ENCODE peak calls at places on chromosomes 7 and 10, in seven cellular contexts. K is hepatocyte; V is SJSA1; G is CD8-positive, alpha-beta memory T cell; E is breast epithelium; S is body of pancreas; Y is neuronal stem cell. U is an unnamed sample. For H3K4me1, the result is how much of the 10 kb centered on the place peaks cover.

GRCh38 chr7:55099086-55099831 is 80.4 kb downstream of the EGFR start:
- DNase-seq in K (no peak), V (no peak), G (no peak), E (no peak), S (no peak), Y (no peak), U (peak)

GRCh38 chr7:38160003-38160571 is 18.0 kb upstream of the STARD3NL start:
- DNase-seq in K (peak), V (no peak), G (no peak), E (no peak), S (no peak), Y (no peak), U (peak)

GRCh38 chr10:87685832-87686589 is 26.3 kb downstream of the PAPSS2 start:
- DNase-seq in K (no peak), V (no peak), G (no peak), E (no peak), S (no peak), Y (no peak), U (no peak)

GRCh38 chr10:132637477-132638129 is 100.0 kb downstream of the INPP5A start:
- DNase-seq in K (peak), V (peak), G (peak), E (no peak), S (peak), Y (peak), U (peak)

GRCh38 chr7:4665661-4666060 is 16.4 kb upstream of the FOXK1 start:
- DNase-seq in K (no peak), V (peak), G (no peak), E (no peak), S (no peak), Y (no peak), U (no peak)

GRCh38 chr10:116891208-116891607 is 41.9 kb downstream of the ENO4 start:
- DNase-seq in K (peak), V (peak), G (no peak), E (no peak), S (no peak), Y (no peak), U (peak)

GRCh38 chr7:132318338-132319318 is 257.6 kb downstream of the PLXNA4 start:
- DNase-seq in K (peak), V (peak), G (peak), E (peak), S (peak), Y (peak), U (peak)

GRCh38 chr10:125004571-125005311 is 62.8 kb downstream of the ZRANB1 start:
- DNase-seq in K (no peak), V (no peak), G (no peak), E (peak), S (peak), Y (no peak), U (no peak)

GRCh38 chr10:8058274-8059111 is 4.0 kb downstream of the GATA3 start:
- DNase-seq in K (no peak), V (no peak), G (peak), E (no peak), S (no peak), Y (no peak), U (no peak)

GRCh38 chr10:986881-987634 is 1.2 kb upstream of the GTPBP4 start:
- DNase-seq in K (no peak), V (peak), G (no peak), E (no peak), S (no peak), Y (no peak), U (no peak)

GRCh38 chr10:2915412-2915811 is 151.9 kb upstream of the PFKP start:
- DNase-seq in K (no peak), V (no peak), G (no peak), E (no peak), S (no peak), Y (no peak), U (no peak)

GRCh38 chr7:90597527-90597871 is 1.4 kb downstream of the CDK14 start:
- DNase-seq in K (no peak), V (no peak), G (no peak), E (no peak), S (no peak), Y (no peak), U (no peak)

GRCh38 chr7:33794959-33795358 is 110.4 kb upstream of the BMPER start:
- DNase-seq in K (no peak), V (no peak), G (no peak), E (no peak), S (no peak), Y (no peak), U (no peak)

GRCh38 chr10:103884681-103885139 is 29.3 kb upstream of the SH3PXD2A start:
- DNase-seq in K (peak), V (peak), G (no peak), E (no peak), S (peak), Y (peak), U (peak)

GRCh38 chr7:105336009-105336408 is 52.7 kb downstream of the SRPK2 start:
- DNase-seq in K (no peak), V (no peak), G (no peak), E (no peak), S (no peak), Y (no peak), U (no peak)

GRCh38 chr10:131701131-131701947 is 199.5 kb upstream of the PPP2R2D start:
- DNase-seq in K (no peak), V (no peak), G (no peak), E (no peak), S (peak), Y (no peak), U (no peak)

GRCh38 chr7:20393021-20394015 is 62.6 kb downstream of the ITGB8 start:
- DNase-seq in K (peak), V (no peak), G (no peak), E (no peak), S (no peak), Y (no peak), U (no peak)

GRCh38 chr7:18361756-18362155 is 133.8 kb upstream of the HDAC9 start:
- DNase-seq in K (peak), V (no peak), G (no peak), E (no peak), S (peak), Y (no peak), U (no peak)

GRCh38 chr10:53153831-53154230 is 381.2 kb upstream of the MBL2 start:
- DNase-seq in K (no peak), V (no peak), G (no peak), E (no peak), S (no peak), Y (no peak), U (no peak)

GRCh38 chr10:89153086-89153485 is 54.0 kb downstream of the CH25H start:
- DNase-seq in K (no peak), V (no peak), G (no peak), E (no peak), S (no peak), Y (no peak), U (no peak)

GRCh38 chr10:121154846-121155245 is 303.7 kb downstream of the WDR11 start:
- DNase-seq in K (peak), V (peak), G (no peak), E (peak), S (no peak), Y (no peak), U (peak)

GRCh38 chr10:21944727-21945386 is 58.7 kb downstream of the DNAJC1 start:
- DNase-seq in K (no peak), V (no peak), G (no peak), E (no peak), S (no peak), Y (no peak), U (no peak)
- H3K4me1 ChIP-seq in K (under half), V (under half), G (under half), E (under half), S (under half), Y (under half), U (under half)

GRCh38 chr7:2953099-2953498 is 90.6 kb downstream of the CARD11 start:
- DNase-seq in K (no peak), V (no peak), G (no peak), E (no peak), S (no peak), Y (no peak), U (no peak)
- H3K4me1 ChIP-seq in K (under half), V (under half), G (under half), E (under half), S (under half), Y (under half), U (under half)

GRCh38 chr7:49776994-49777393 is 3.6 kb downstream of the VWC2 start:
- DNase-seq in K (no peak), V (no peak), G (no peak), E (no peak), S (no peak), Y (no peak), U (peak)

GRCh38 chr7:49781996-49782395 is 8.6 kb downstream of the VWC2 start:
- DNase-seq in K (no peak), V (no peak), G (no peak), E (no peak), S (no peak), Y (no peak), U (no peak)

GRCh38 chr7:49778731-49779270 is 5.4 kb downstream of the VWC2 start:
- DNase-seq in K (no peak), V (no peak), G (no peak), E (no peak), S (no peak), Y (no peak), U (no peak)

GRCh38 chr7:49783446-49783845 is 10.0 kb downstream of the VWC2 start:
- DNase-seq in K (no peak), V (no peak), G (no peak), E (no peak), S (no peak), Y (no peak), U (no peak)

DNA sequence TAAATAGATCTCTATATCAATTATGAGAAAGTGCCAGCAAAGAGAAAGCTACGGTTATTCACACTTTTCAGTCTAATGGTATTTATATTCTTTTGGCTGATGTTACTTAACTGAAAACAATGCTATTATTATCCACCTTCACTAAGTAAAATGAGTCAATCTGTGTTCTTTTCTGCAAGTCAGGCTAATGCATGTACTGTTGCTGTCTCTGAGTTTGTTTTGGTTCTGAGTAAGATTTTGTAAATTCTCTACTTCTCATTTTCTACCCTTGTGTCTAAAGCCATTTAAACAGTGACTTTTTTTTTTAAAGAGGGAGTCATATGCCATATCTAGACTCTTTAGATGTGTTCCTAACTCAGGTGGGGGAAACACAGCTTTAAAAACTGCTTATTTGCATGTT is 7.5 kb downstream of the VWC2 start:
- DNase-seq in K (no peak), V (no peak), G (no peak), E (no peak), S (no peak), Y (no peak), U (no peak)
- H3K4me1 ChIP-seq in K (under half), V (under half), G (under half), E (under half), S (under half), Y (under half), U (under half)

DNA sequence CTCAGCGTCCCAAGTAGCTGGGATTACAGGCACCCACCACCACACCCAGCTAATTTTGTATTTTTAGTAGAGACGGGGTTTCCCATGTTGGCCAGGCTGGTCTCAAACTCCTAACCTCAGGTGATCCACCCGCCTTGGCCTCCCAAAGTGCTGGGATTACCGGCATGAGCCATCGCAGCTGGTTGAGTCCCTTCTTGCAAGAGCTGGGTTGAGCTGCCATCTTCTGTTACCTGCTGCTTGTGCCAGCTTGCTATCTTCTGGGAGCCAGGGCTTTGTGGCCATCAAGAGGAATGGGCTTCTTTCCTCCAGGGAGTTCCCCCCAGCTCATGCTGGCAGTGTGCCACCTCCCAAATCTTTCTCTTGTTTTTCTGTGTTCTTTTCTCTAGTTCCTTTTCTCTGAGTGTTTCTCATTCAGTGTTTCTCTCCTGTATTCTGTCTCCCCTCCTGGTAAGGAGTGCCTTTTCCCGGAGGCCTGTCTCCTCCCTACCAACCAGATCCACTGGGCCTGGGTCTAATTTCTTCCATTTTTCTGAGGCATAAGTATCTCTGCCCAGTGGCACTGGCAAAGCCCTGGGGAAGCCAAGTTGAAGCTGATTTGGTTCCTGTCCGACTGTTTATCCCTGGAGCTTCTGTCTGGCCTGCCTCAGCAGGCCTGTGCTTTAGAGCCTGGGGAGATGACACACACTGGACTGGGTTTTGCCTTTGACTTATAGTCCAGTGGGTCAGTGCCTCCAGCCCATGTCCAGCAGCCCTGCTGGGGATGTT is 3.7 kb downstream of the DBNL start:
- DNase-seq in K (no peak), V (no peak), G (no peak), E (no peak), S (no peak), Y (no peak), U (no peak)
- H3K4me1 ChIP-seq in K (under half), V (under half), G (half or more), E (under half), S (under half), Y (under half), U (under half)

DNA sequence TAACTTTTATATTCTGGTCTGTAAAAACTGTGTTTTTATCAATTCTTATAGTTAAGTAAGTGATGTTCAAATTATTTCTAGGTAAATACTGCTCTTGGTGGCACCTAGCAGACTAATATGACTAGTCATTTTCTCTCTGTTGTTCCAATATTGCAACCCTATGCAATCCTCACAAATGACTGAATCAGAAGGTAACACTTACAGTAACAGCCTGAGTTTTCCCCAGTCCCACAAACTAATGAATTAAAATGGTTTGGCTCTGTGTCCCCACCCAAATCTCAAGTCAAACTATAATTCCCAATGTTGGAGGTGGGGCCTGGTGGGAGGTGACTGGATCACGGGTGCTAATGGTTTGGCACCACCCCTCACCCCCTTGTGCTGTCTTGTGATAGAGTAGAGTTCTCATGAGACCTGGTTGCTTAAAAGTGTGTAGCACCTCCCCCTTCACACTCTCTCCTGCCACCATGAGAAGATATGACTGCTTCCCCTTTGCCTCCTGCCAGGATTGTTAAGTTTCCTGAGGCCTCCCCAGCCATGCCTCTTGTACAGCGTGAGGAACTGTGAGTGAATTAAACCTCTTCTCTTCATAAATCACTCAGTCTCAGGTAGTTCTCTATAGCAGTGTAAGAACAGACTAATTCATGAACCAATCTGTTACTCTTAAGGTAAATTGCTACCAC is 43.5 kb downstream of the MTPN start:
- DNase-seq in K (no peak), V (no peak), G (no peak), E (no peak), S (no peak), Y (no peak), U (no peak)
- H3K4me1 ChIP-seq in K (under half), V (under half), G (under half), E (under half), S (under half), Y (under half), U (under half)

GRCh38 chr10:43964486-43964885 is 315.8 kb upstream of the ZNF32 start:
- DNase-seq in K (no peak), V (no peak), G (no peak), E (no peak), S (no peak), Y (no peak), U (no peak)
- H3K4me1 ChIP-seq in K (under half), V (under half), G (under half), E (under half), S (under half), Y (under half), U (under half)

DNA sequence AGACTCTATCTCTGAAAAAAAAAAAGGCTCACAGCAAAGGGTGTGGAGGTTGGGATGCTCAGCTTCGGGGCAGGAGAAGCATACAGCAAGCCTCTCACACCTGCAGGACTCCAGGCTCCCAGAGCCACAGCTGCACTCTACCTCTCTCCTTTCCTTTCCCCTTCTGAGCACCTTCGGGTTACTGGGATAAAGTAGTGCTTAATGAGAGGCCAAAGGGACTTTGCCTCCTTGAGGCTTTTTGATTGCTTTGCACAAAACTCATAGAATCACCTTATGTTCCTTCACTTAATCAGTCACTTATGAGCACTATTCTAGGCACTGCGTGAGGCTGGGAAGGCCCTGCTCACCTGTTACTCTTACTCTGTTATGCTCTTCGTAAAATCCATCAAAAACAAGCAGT is 205.6 kb downstream of the KCNMA1 start:
- DNase-seq in K (no peak), V (no peak), G (no peak), E (no peak), S (no peak), Y (no peak), U (no peak)
- H3K4me1 ChIP-seq in K (under half), V (under half), G (under half), E (under half), S (under half), Y (under half), U (under half)